ENCODE peak calls at places on chromosome 7, in four cellular contexts. F, C, E and O are unnamed samples.

GRCh38 chr7:92731327-92732063 is 104.9 kb downstream of the CDK6 start:
- DNase-seq in F (no peak), E (no peak), C (no peak), O (no peak)

GRCh38 chr7:117775826-117776623 is 97.2 kb downstream of the CTTNBP2 start:
- DNase-seq in E (no peak), F (no peak), C (no peak), O (no peak)

GRCh38 chr7:114422478-114423217 is 8.0 kb downstream of the FOXP2 start:
- DNase-seq in F (no peak), E (no peak), C (no peak), O (no peak)

GRCh38 chr7:149813254-149814035 is 24.7 kb upstream of the ZNF862 start:
- DNase-seq in C (no peak), E (no peak), F (no peak), O (no peak)

GRCh38 chr7:155456772-155457543 is 971 bp upstream of the EN2 start:
- DNase-seq in F (peak; percentile 71), E (peak; percentile 54), C (no peak), O (peak; percentile 70)

GRCh38 chr7:11753441-11753840 is 78.6 kb downstream of the THSD7A start:
- DNase-seq in C (no peak), E (no peak), F (no peak), O (no peak)

GRCh38 chr7:149209518-149210269 is 14.3 kb downstream of the ZNF282 start:
- DNase-seq in C (peak; percentile 54), E (no peak), F (no peak), O (no peak)

GRCh38 chr7:46603780-46604725 is 683.0 kb upstream of the IGFBP3 start:
- DNase-seq in E (peak; percentile 33), F (peak; percentile 97), C (no peak), O (no peak)

GRCh38 chr7:69047166-69047760 is 551.0 kb upstream of the AUTS2 start:
- DNase-seq in E (no peak), F (no peak), C (no peak), O (peak; percentile 30)

GRCh38 chr7:159078193-159078910 is 66.3 kb downstream of the VIPR2 start:
- DNase-seq in E (no peak), C (no peak), F (no peak), O (no peak)

GRCh38 chr7:116801092-116801710 is 61.2 kb upstream of the CAPZA2 start:
- DNase-seq in E (no peak), C (no peak), F (no peak), O (no peak)

GRCh38 chr7:81767883-81768282 is 2.0 kb downstream of the HGF start:
- DNase-seq in C (no peak), F (no peak), E (no peak), O (no peak)

GRCh38 chr7:128352138-128352537 is 8.4 kb upstream of the RBM28 start:
- DNase-seq in C (no peak), E (peak; percentile 72), F (peak; percentile 73), O (no peak)

GRCh38 chr7:154777023-154777422 is 225.9 kb downstream of the PAXIP1 start:
- DNase-seq in E (no peak), C (no peak), F (no peak), O (no peak)

GRCh38 chr7:106736508-106737201 is 75.7 kb upstream of the CCDC71L start:
- DNase-seq in C (peak; percentile 22), E (no peak), F (no peak), O (no peak)

GRCh38 chr7:85324145-85324799 is 137.4 kb upstream of the SEMA3D start:
- DNase-seq in C (no peak), F (no peak), E (no peak), O (no peak)

GRCh38 chr7:47901542-47901941 is 46.7 kb downstream of the PKD1L1 start:
- DNase-seq in C (no peak), F (peak; percentile 35), E (no peak), O (no peak)

GRCh38 chr7:42726066-42726785 is 185.6 kb downstream of the C7orf25 start:
- DNase-seq in C (no peak), F (no peak), E (no peak), O (no peak)

GRCh38 chr7:79524048-79524447 is 70.6 kb upstream of the MAGI2 start:
- DNase-seq in F (no peak), E (no peak), C (no peak), O (no peak)

GRCh38 chr7:4195650-4196049 is 486.4 kb upstream of the FOXK1 start:
- DNase-seq in F (no peak), E (no peak), C (no peak), O (no peak)

GRCh38 chr7:18004372-18004771 is 23.3 kb downstream of the PRPS1L1 start:
- DNase-seq in E (no peak), F (no peak), C (no peak), O (no peak)

GRCh38 chr7:125090596-125090995 is 161.0 kb upstream of the POT1 start:
- DNase-seq in F (no peak), C (no peak), E (no peak), O (no peak)

GRCh38 chr7:79506481-79506880 is 53.0 kb upstream of the MAGI2 start:
- DNase-seq in F (no peak), C (no peak), E (no peak), O (no peak)

GRCh38 chr7:47349401-47349800 is 232.5 kb downstream of the TNS3 start:
- DNase-seq in C (no peak), F (no peak), E (no peak), O (no peak)

GRCh38 chr7:155066417-155066950 is 3.6 kb upstream of the HTR5A start:
- DNase-seq in F (no peak), C (no peak), E (peak; percentile 33), O (no peak)

GRCh38 chr7:140625908-140626868 is 14.4 kb downstream of the DENND2A start:
- DNase-seq in E (peak; percentile 77), C (no peak), F (peak; percentile 84), O (peak; percentile 71)

GRCh38 chr7:51357821-51358220 is 41.2 kb upstream of the COBL start:
- DNase-seq in C (no peak), E (no peak), F (no peak), O (no peak)

GRCh38 chr7:24508301-24508700 is 65.0 kb upstream of the PALS2 start:
- DNase-seq in C (no peak), E (no peak), F (no peak), O (no peak)

GRCh38 chr7:151109094-151110048 is 23.1 kb downstream of the AGAP3 start:
- DNase-seq in F (no peak), E (no peak), C (no peak), O (no peak)

GRCh38 chr7:74197449-74198108 is 12.2 kb upstream of the LAT2 start:
- DNase-seq in C (no peak), F (no peak), E (no peak), O (no peak)

GRCh38 chr7:125573131-125573530 is 643.5 kb upstream of the POT1 start:
- DNase-seq in C (no peak), E (no peak), F (no peak), O (no peak)

GRCh38 chr7:102393467-102393866 is 2.7 kb upstream of the PRKRIP1 start:
- DNase-seq in E (no peak), F (no peak), C (no peak), O (no peak)

GRCh38 chr7:2934984-2935740 is 91.1 kb upstream of the GNA12 start:
- DNase-seq in C (no peak), E (peak; percentile 6), F (no peak), O (peak; percentile 29)

GRCh38 chr7:33872870-33873269 is 32.5 kb upstream of the BMPER start:
- DNase-seq in C (no peak), F (no peak), E (no peak), O (no peak)

GRCh38 chr7:33862946-33863814 is 42.2 kb upstream of the BMPER start:
- DNase-seq in F (no peak), E (no peak), C (no peak), O (no peak)

GRCh38 chr7:33869176-33869575 is 36.2 kb upstream of the BMPER start:
- DNase-seq in C (no peak), E (no peak), F (no peak), O (no peak)

GRCh38 chr7:33870120-33870519 is 35.2 kb upstream of the BMPER start:
- DNase-seq in F (no peak), C (no peak), E (no peak), O (no peak)

DNA sequence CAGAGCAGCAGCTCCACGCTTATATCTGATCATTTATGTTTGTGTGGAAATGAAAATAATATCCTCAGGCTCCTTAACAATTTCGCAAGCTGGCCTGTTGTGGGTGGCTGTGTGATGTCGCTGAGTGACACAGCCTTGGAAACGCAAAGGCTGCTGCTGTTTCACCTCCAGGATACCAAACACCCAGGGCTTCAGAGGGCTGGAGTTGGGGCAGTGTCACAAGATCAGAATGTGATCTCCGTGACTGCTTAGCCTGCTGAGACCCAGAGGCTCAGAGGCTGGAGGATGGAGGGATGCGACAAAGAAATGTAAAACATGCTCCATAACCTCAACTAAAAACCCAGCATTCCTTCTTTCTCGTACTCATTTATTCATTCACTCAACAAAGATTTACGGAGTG is 37.2 kb upstream of the BMPER start:
- DNase-seq in E (no peak), C (no peak), F (no peak), O (no peak)
- H3K27ac ChIP-seq in E (no peak overlapping the region), C (no peak overlapping the region), F (no peak overlapping the region), O (no peak overlapping the region)

GRCh38 chr7:63925626-63926460 is 72.8 kb upstream of the ZNF722 start:
- DNase-seq in C (peak; percentile 88), E (peak; percentile 92), F (peak; percentile 78), O (peak; percentile 93)

GRCh38 chr7:63925262-63925625 is 73.4 kb upstream of the ZNF722 start:
- DNase-seq in F (no peak), E (no peak), C (no peak), O (no peak)

GRCh38 chr7:63931985-63932577 is 66.6 kb upstream of the ZNF722 start:
- DNase-seq in F (no peak), C (no peak), E (no peak), O (no peak)

GRCh38 chr7:63931057-63931600 is 67.5 kb upstream of the ZNF722 start:
- DNase-seq in F (no peak), C (no peak), E (no peak), O (no peak)

GRCh38 chr7:63927261-63927660 is 71.4 kb upstream of the ZNF722 start:
- DNase-seq in F (no peak), C (no peak), E (no peak), O (no peak)
- H3K4me3 ChIP-seq in F (peak overlapping the region; percentile 70), C (peak overlapping the region; percentile 93), E (peak overlapping the region; percentile 84), O (peak overlapping the region; percentile 85)

DNA sequence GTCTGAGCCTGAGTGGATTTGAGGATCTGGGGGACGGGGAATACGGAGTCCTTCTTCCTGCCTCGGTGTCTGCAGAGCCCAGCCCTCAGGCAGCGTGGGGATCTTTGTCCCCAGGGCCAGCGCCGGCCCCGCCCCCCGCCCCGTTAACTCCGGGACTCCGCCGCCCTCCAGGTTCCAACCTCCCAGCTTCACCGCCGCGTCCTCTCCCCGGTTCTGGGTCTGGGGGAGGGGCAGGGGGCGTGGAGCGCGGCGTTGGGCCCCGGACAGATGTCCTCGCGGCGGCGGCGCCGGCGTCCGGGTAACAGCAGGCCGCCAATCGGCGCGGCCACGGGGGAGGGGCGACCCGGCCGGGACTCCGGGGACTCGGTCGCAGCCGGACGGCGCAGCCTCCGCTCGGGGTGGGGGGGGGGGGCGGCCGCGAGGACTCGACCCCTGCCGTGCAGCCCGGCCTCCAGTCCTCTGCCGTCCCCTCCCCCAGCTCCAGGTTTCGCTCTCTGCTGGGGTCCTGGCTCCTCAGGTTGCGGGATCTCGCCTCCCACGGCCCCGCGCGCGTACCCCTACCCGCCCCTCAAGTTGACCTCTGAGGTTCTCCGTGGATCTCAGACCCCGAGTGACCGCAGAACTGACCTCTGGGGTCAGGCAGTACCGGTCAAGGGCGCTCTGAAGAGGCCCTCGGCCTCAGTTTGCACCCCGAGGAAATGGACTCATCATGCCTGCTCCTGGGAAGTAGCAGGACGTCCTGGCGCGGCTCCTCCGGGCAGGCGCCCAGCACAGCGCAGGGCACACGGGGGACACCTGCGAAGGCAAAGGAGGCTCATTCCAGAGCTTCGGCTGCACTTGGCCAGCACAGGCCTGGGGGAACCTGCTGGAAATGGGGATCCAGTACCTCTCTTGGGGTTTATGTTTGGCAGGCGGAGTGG is 2.3 kb upstream of the ELFN1 start:
- DNase-seq in C (no peak), E (peak; percentile 46), F (peak; percentile 61), O (peak; percentile 14)
- TF ChIP-seq CTCF in C (no peak), E (no peak), F (no peak), O (no peak)

GRCh38 chr7:75630549-75630948 is 108.2 kb downstream of the HIP1 start:
- DNase-seq in F (no peak), C (no peak), E (no peak), O (no peak)
- H3K27ac ChIP-seq in F (no peak overlapping the region), C (no peak overlapping the region), E (no peak overlapping the region), O (no peak overlapping the region)